ENCODE peak calls at places on chromosomes 7 and 10, in four cellular contexts. H is cardiac muscle cell, Q is left lung, L is sigmoid colon. E is an unnamed sample.
A peak's percentile ranks its signal among the peaks of the same experiment; 100 is the strongest.

GRCh38 chr10:96958071-96958470 is 126.0 kb downstream of the LCOR start:
- DNase-seq in H (no peak), Q (no peak), L (no peak), E (no peak)

GRCh38 chr7:6238309-6238925 is 34.0 kb downstream of the CYTH3 start:
- DNase-seq in H (no peak), Q (no peak), L (no peak), E (no peak)

GRCh38 chr7:112995091-112995824 is 91.4 kb downstream of the GPR85 start:
- DNase-seq in H (peak; percentile 10), Q (no peak), L (no peak), E (peak; percentile 67)

GRCh38 chr10:75034131-75034512 is 77.3 kb upstream of the SAMD8 start:
- DNase-seq in H (no peak), Q (no peak), L (no peak), E (no peak)

GRCh38 chr10:86815035-86815617 is 58.7 kb downstream of the BMPR1A start:
- DNase-seq in H (no peak), Q (no peak), L (no peak), E (no peak)

GRCh38 chr7:45978010-45978681 is 57.1 kb upstream of the IGFBP3 start:
- DNase-seq in H (peak; percentile 42), Q (no peak), L (no peak), E (peak; percentile 90)

GRCh38 chr10:93319855-93320254 is 162.3 kb downstream of the MYOF start:
- DNase-seq in H (no peak), Q (no peak), L (no peak), E (no peak)

GRCh38 chr7:153386581-153386980 is 627.0 kb downstream of the ACTR3B start:
- DNase-seq in H (no peak), Q (no peak), L (no peak), E (no peak)

GRCh38 chr7:92875719-92876118 is 39.3 kb upstream of the CDK6 start:
- DNase-seq in H (no peak), Q (no peak), L (no peak), E (peak; percentile 4)

GRCh38 chr7:92034116-92034515 is 93.5 kb downstream of the AKAP9 start:
- DNase-seq in H (no peak), Q (no peak), L (no peak), E (no peak)

GRCh38 chr7:50805425-50806130 is 22.9 kb upstream of the GRB10 start:
- DNase-seq in H (no peak), Q (no peak), L (no peak), E (no peak)

GRCh38 chr7:125363873-125364272 is 434.2 kb upstream of the POT1 start:
- DNase-seq in H (no peak), Q (no peak), L (no peak), E (no peak)

GRCh38 chr10:12660812-12661211 is 311.5 kb downstream of the CAMK1D start:
- DNase-seq in H (no peak), Q (no peak), L (no peak), E (no peak)

GRCh38 chr10:5942471-5942870 is 34.9 kb downstream of the IL15RA start:
- DNase-seq in H (no peak), Q (peak; percentile 88), L (peak; percentile 80), E (no peak)

GRCh38 chr10:97549587-97550322 is 22.8 kb upstream of the ANKRD2 start:
- DNase-seq in H (peak; percentile 41), Q (peak; percentile 50), L (no peak), E (no peak)

GRCh38 chr10:28111712-28112111 is 112.8 kb upstream of the ODAD2 start:
- DNase-seq in H (no peak), Q (no peak), L (no peak), E (no peak)

GRCh38 chr10:14670551-14671240 is 104.0 kb downstream of the FAM107B start:
- DNase-seq in H (no peak), Q (no peak), L (peak; percentile 72), E (peak; percentile 15)

GRCh38 chr7:108263364-108263951 is 133.3 kb upstream of the LAMB4 start:
- DNase-seq in H (no peak), Q (no peak), L (no peak), E (no peak)

GRCh38 chr7:135508853-135509588 is 881 bp downstream of the CNOT4 start:
- DNase-seq in H (peak; percentile 37), Q (no peak), L (no peak), E (no peak)

GRCh38 chr7:94396606-94397005 is 1.9 kb downstream of the COL1A2 start:
- DNase-seq in H (no peak), Q (no peak), L (no peak), E (no peak)

GRCh38 chr10:1377756-1378397 is 321.7 kb downstream of the WDR37 start:
- DNase-seq in H (no peak), Q (no peak), L (no peak), E (no peak)

GRCh38 chr7:434891-435486 is 84.7 kb downstream of the PDGFA start:
- DNase-seq in H (no peak), Q (peak; percentile 54), L (no peak), E (no peak)

GRCh38 chr7:159105845-159106614 is 38.6 kb downstream of the VIPR2 start:
- DNase-seq in H (no peak), Q (peak; percentile 44), L (peak; percentile 49), E (peak; percentile 30)

GRCh38 chr7:102469972-102470825 is 5.4 kb downstream of the LRWD1 start:
- DNase-seq in H (no peak), Q (peak; percentile 60), L (peak; percentile 63), E (no peak)

GRCh38 chr10:95451568-95452524 is 109.3 kb downstream of the SORBS1 start:
- DNase-seq in H (no peak), Q (no peak), L (no peak), E (no peak)

GRCh38 chr7:54831046-54831643 is 72.1 kb upstream of the SEC61G start:
- DNase-seq in H (no peak), Q (no peak), L (no peak), E (no peak)

GRCh38 chr10:61628875-61629513 is 33.7 kb upstream of the CABCOCO1 start:
- DNase-seq in H (peak; percentile 9), Q (no peak), L (no peak), E (peak; percentile 62)

GRCh38 chr7:69374036-69374420 is 224.2 kb upstream of the AUTS2 start:
- DNase-seq in H (no peak), Q (no peak), L (no peak), E (peak; percentile 53)

DNA sequence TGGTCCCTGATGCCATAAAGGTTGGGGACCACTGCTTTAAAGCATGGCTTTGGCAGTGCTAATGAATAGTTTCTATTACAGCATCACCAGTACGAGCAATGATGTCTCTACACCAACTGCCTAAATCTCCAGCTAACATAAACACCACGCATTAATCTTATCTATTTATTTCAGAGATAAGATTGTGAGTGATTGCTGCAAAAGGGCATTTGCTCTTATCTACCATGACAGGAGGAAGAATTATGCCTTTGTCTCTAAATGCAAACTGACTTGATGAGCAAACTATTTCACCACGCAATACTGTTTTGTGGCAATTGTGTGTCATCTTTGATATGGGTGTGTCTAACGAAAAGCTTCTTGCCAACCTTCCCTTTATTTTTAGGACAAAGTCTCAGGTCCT is 684.9 kb downstream of the SORCS1 start:
- DNase-seq in H (no peak), Q (no peak), L (no peak), E (no peak)
- H3K9me3 ChIP-seq in H (no peaks in the 10 kb centered on the region), Q (no peaks in the 10 kb centered on the region), L (no peaks in the 10 kb centered on the region), E (no peaks in the 10 kb centered on the region)

DNA sequence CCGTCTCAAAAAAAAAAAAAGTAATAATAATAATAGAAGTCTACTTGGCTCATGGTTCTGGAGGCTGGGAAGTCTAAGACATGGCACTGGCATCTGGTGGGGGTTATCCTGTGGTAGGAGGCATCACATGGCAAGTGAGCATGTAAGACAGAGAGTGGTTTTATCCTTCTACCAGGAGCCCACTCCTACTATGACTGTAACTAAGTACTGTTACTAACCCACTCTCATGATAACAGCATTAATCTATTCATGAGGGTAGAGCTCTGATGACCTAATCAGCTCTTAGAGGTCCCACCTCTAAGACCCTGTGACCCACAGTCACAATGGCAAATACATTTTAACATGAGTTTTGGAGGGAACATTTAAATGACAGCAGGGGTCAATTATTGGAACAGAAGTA is 43.3 kb upstream of the NRF1 start:
- DNase-seq in H (no peak), Q (no peak), L (no peak), E (no peak)
- H3K9me3 ChIP-seq in H (no peaks in the 10 kb centered on the region), Q (no peaks in the 10 kb centered on the region), L (no peaks in the 10 kb centered on the region), E (no peaks in the 10 kb centered on the region)

GRCh38 chr10:131669838-131670237 is 231.0 kb upstream of the PPP2R2D start:
- DNase-seq in H (no peak), Q (no peak), L (no peak), E (no peak)

GRCh38 chr10:131673396-131673795 is 227.4 kb upstream of the PPP2R2D start:
- DNase-seq in H (no peak), Q (peak; percentile 39), L (no peak), E (no peak)

GRCh38 chr10:131668903-131669302 is 231.9 kb upstream of the PPP2R2D start:
- DNase-seq in H (no peak), Q (peak; percentile 16), L (no peak), E (no peak)

GRCh38 chr10:131667561-131667960 is 233.2 kb upstream of the PPP2R2D start:
- DNase-seq in H (no peak), Q (peak; percentile 57), L (peak; percentile 39), E (no peak)

GRCh38 chr10:131670341-131670740 is 230.5 kb upstream of the PPP2R2D start:
- DNase-seq in H (no peak), Q (peak; percentile 18), L (peak; percentile 9), E (no peak)
- H3K9me3 ChIP-seq in H (no peaks in the 10 kb centered on the region), Q (peaks cover 13% of the 10 kb centered on the region), L (no peaks in the 10 kb centered on the region), E (no peaks in the 10 kb centered on the region)

DNA sequence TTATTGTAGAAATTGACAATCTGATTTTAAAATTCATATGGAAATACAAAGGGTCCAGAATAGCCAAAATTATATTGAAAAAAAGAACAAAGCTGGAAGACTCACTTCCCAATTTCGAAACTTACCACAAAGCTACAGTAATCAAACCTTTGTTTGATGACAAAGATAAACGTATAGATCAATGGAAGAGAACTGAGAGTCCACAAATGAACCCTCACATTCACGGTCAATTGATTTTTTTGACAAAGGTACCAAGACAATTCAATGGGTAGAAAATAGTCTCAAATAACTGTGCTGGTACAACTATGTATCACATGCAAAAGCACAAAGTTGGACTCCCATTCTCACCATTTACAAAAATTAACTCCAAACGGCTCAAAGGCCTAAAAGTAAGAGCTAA is 8.7 kb downstream of the KPNA7 start:
- DNase-seq in H (no peak), Q (no peak), L (no peak), E (no peak)
- H3K9me3 ChIP-seq in H (no peaks in the 10 kb centered on the region), Q (peaks cover 28% of the 10 kb centered on the region), L (peaks cover 8% of the 10 kb centered on the region), E (peaks cover 7% of the 10 kb centered on the region)

GRCh38 chr10:42544945-42545344 is 93.4 kb downstream of the ZNF33B start:
- DNase-seq in H (no peak), Q (no peak), L (no peak), E (no peak)
- H3K9me3 ChIP-seq in H (no peaks in the 10 kb centered on the region), Q (peaks cover 66% of the 10 kb centered on the region), L (peaks cover 29% of the 10 kb centered on the region), E (peaks cover 17% of the 10 kb centered on the region)

E was measured in MG63.